ENCODE peak calls at places on chromosomes 13 and 19, in seven cellular contexts. D, V, Z, M, U, B and E are unnamed samples.

GRCh38 chr13:34863360-34864135 is 78.5 kb upstream of the NBEA start:
- DNase-seq in Z (no peak), D (no peak), B (no peak), U (no peak), M (no peak), V (no peak), E (no peak)

GRCh38 chr13:56718791-56719190 is 421.9 kb upstream of the PRR20A start:
- DNase-seq in Z (no peak), D (no peak), B (no peak), M (no peak), V (no peak), U (no peak), E (no peak)

GRCh38 chr13:23654111-23655110 is 84.2 kb downstream of the TNFRSF19 start:
- DNase-seq in V (no peak), D (no peak), Z (peak; percentile 60), U (no peak), M (no peak), B (no peak), E (no peak)

GRCh38 chr19:39277598-39277997 is 9.4 kb downstream of the IFNL2 start:
- DNase-seq in V (peak; percentile 38), Z (no peak), M (peak; percentile 65), D (no peak), U (no peak), B (no peak), E (no peak)

GRCh38 chr19:53944416-53944815 is 18.3 kb upstream of the CACNG8 start:
- DNase-seq in U (no peak), D (no peak), V (no peak), B (no peak), M (no peak), Z (no peak), E (no peak)

GRCh38 chr13:44879452-44880058 is 109.7 kb downstream of the NUFIP1 start:
- DNase-seq in M (no peak), B (no peak), Z (no peak), V (no peak), U (no peak), D (no peak), E (no peak)

GRCh38 chr13:99859178-99860177 is 112.1 kb downstream of the ZIC5 start:
- DNase-seq in U (no peak), D (no peak), V (no peak), M (no peak), B (no peak), Z (no peak), E (no peak)

GRCh38 chr13:110812869-110813645 is 99.6 kb downstream of the ING1 start:
- DNase-seq in M (no peak), Z (no peak), B (no peak), D (no peak), V (no peak), U (no peak), E (no peak)

GRCh38 chr13:28318418-28318995 is 176.4 kb downstream of the FLT1 start:
- DNase-seq in V (no peak), M (no peak), Z (no peak), U (no peak), B (no peak), D (no peak), E (no peak)

GRCh38 chr19:35015576-35016351 is 14.5 kb upstream of the SCN1B start:
- DNase-seq in M (no peak), V (no peak), U (no peak), B (no peak), Z (peak; percentile 65), D (no peak), E (no peak)

GRCh38 chr13:90416519-90416918 is 931.0 kb upstream of the MIR17HG start:
- DNase-seq in U (no peak), V (no peak), D (no peak), M (no peak), B (peak; percentile 7), Z (no peak), E (no peak)

GRCh38 chr19:52227196-52227940 is 37.5 kb downstream of the PPP2R1A start:
- DNase-seq in B (no peak), U (no peak), Z (no peak), D (no peak), M (no peak), V (no peak), E (no peak)

GRCh38 chr19:45994989-45995714 is at the start of gene CCDC61:
- DNase-seq in Z (peak; percentile 96), B (peak; percentile 97), D (peak; percentile 88), U (peak; percentile 98), M (peak; percentile 94), V (peak; percentile 96), E (peak; percentile 100)
- H3K27ac ChIP-seq in Z (peak within 1 kb of the TSS; percentile 69), B (no peak within 1 kb of the TSS), D (peak within 1 kb of the TSS; percentile 43), U (peak within 1 kb of the TSS; percentile 85), M (peak within 1 kb of the TSS; percentile 55), V (peak within 1 kb of the TSS; percentile 65), E (peak within 1 kb of the TSS; percentile 84)

DNA sequence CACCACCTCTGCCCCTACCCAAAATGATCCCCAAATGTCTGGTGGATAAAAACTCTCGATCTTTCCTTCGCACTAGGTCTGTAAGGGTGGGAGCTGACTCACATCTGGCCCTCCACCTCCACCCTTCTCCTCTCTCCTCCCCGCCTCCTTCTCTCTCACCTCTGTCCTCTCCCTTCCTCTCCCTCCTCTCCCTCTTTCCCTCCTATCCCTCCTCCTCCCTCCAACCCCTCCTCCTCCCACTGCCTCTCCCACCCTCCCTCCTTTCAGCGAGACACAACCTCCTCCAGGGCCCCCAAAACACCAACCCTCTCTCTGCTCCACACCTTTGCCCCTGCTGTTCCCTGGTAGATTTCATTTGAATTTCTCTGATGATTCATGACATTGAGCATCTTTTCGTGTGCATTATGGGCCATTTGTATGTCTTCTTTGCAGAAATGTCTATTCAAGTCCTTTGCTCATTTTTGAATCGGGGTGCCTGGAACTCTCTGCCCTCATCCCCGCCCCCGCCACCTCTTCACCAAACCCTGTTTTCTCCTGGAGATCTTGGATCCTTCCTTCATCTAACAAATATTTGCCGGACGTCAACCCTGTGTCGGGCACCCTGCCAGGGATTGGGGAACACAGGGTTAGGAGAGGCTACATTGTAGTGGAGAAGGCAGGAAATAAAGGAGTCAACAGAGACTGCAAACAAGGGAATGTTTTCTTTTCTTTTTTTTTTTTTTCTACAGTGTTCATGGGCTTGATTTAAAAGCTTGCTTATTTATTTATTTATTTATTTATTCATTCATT is 25.4 kb upstream of the SLC1A5 start:
- DNase-seq in V (peak; percentile 85), B (peak; percentile 81), M (peak; percentile 91), U (no peak), D (no peak), Z (peak; percentile 88), E (no peak)
- H3K27me3 ChIP-seq in V (no peaks in the 10 kb centered on the region), B (no peaks in the 10 kb centered on the region), M (no peaks in the 10 kb centered on the region), U (no peaks in the 10 kb centered on the region), D (no peaks in the 10 kb centered on the region), Z (no peaks in the 10 kb centered on the region), E (no peaks in the 10 kb centered on the region)

GRCh38 chr13:30071890-30072817 is 221.7 kb upstream of the UBL3 start:
- DNase-seq in D (no peak), V (peak; percentile 58), U (no peak), M (no peak), Z (no peak), B (no peak), E (no peak)
- H3K27ac ChIP-seq in D (no peak overlapping the region), V (no peak overlapping the region), U (no peak overlapping the region), M (no peak overlapping the region), Z (no peak overlapping the region), B (no peak overlapping the region), E (no peak overlapping the region)

DNA sequence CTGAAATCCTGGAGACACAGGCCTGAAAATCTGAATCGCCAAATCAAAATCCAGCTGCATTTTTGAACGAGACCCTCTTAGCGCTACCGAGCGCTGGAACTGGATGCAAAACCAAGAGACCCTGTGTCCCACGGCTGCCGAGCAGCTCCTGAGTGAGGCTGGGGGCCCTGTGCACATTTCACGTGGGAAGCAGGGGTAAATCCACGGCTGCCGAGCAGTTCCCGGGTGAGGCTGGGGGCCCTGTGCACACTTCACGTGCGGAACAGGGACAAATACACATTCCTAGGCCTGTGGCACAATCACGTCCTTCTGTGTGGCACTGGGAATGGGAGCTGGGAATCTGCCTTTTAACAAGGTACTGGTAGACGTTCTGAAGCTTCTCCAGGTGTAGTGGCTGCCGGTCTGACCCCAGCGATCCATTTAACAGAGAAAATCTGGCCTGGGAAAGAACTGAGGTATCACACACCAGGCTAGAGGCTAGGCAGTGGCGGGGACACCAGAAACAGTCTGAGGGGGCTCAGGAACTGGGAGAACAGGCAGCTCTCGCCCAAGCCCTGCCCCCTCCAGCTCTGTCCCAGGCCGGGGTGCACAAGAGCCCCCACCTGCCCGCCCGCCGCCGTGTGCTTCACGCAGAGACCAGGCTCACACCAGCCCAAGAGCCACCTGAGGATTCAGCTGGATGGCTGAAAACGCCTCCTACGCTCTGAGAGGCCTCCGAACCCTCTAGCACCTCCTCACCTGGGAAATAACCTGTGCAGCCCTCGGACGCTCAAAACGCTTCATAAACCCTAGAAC is 11.0 kb upstream of the C2CD4C start:
- DNase-seq in Z (no peak), D (no peak), B (no peak), M (peak; percentile 27), U (no peak), V (no peak), E (no peak)
- H3K27me3 ChIP-seq in Z (no peaks in the 10 kb centered on the region), D (no peaks in the 10 kb centered on the region), B (no peaks in the 10 kb centered on the region), M (no peaks in the 10 kb centered on the region), U (no peaks in the 10 kb centered on the region), V (no peaks in the 10 kb centered on the region), E (no peaks in the 10 kb centered on the region)

GRCh38 chr19:47658431-47659383 is 49.8 kb downstream of the BICRA start:
- DNase-seq in U (no peak), M (no peak), D (no peak), V (no peak), Z (peak; percentile 30), B (no peak), E (no peak)
- H3K27ac ChIP-seq in U (no peak overlapping the region), M (peak overlapping the region; percentile 24), D (no peak overlapping the region), V (no peak overlapping the region), Z (no peak overlapping the region), B (peak overlapping the region; percentile 10), E (no peak overlapping the region)